ENCODE peak calls at places on chromosomes 6 and 20, in five cellular contexts. R is DND-41, D is cardiac muscle cell, B is lung, N is Caco-2. W is an unnamed sample.

GRCh38 chr6:119720160-119720559 is 370.6 kb upstream of the MAN1A1 start:
- DNase-seq in R (no peak), D (peak), B (no peak), N (no peak), W (no peak)

GRCh38 chr6:17224056-17224455 is 57.1 kb upstream of the RBM24 start:
- DNase-seq in R (no peak), D (peak), B (no peak), N (no peak), W (no peak)

GRCh38 chr6:111842271-111842822 is 30.9 kb downstream of the FYN start:
- DNase-seq in R (no peak), D (no peak), B (no peak), N (no peak), W (no peak)

GRCh38 chr20:49389854-49390253 is 92.6 kb downstream of the KCNB1 start:
- DNase-seq in R (no peak), D (no peak), B (no peak), N (no peak), W (no peak)

GRCh38 chr6:25227854-25228253 is 51.3 kb upstream of the CARMIL1 start:
- DNase-seq in R (no peak), D (peak), B (no peak), N (no peak), W (no peak)

GRCh38 chr6:138405816-138406403 is 1.9 kb downstream of the HEBP2 start:
- DNase-seq in R (no peak), D (no peak), B (no peak), N (no peak), W (no peak)

GRCh38 chr6:128963561-128963960 is 80.6 kb downstream of the LAMA2 start:
- DNase-seq in R (no peak), D (no peak), B (no peak), N (no peak), W (no peak)

GRCh38 chr6:53828215-53828614 is 33.4 kb downstream of the LRRC1 start:
- DNase-seq in R (no peak), D (no peak), B (no peak), N (no peak), W (no peak)

GRCh38 chr6:136604328-136604825 is 54.2 kb upstream of the MAP7 start:
- DNase-seq in R (no peak), D (no peak), B (no peak), N (no peak), W (no peak)

GRCh38 chr20:608970-609369 is 1.1 kb downstream of the TCF15 start:
- DNase-seq in R (no peak), D (no peak), B (no peak), N (no peak), W (no peak)

GRCh38 chr6:29129326-29130012 is 21.6 kb downstream of the OR2J3 start:
- DNase-seq in R (no peak), D (no peak), B (no peak), N (no peak), W (no peak)

GRCh38 chr6:146697921-146698320 is 99.1 kb downstream of the ADGB start:
- DNase-seq in R (no peak), D (peak), B (no peak), N (no peak), W (no peak)

GRCh38 chr6:35586542-35586941 is 73.8 kb upstream of the TULP1 start:
- DNase-seq in R (no peak), D (no peak), B (no peak), N (no peak), W (no peak)

GRCh38 chr6:113169484-113169883 is 687.7 kb upstream of the MARCKS start:
- DNase-seq in R (no peak), D (peak), B (no peak), N (no peak), W (no peak)

GRCh38 chr20:63698739-63699465 is 2.5 kb downstream of the TNFRSF6B start:
- DNase-seq in R (no peak), D (peak), B (no peak), N (peak), W (no peak)

DNA sequence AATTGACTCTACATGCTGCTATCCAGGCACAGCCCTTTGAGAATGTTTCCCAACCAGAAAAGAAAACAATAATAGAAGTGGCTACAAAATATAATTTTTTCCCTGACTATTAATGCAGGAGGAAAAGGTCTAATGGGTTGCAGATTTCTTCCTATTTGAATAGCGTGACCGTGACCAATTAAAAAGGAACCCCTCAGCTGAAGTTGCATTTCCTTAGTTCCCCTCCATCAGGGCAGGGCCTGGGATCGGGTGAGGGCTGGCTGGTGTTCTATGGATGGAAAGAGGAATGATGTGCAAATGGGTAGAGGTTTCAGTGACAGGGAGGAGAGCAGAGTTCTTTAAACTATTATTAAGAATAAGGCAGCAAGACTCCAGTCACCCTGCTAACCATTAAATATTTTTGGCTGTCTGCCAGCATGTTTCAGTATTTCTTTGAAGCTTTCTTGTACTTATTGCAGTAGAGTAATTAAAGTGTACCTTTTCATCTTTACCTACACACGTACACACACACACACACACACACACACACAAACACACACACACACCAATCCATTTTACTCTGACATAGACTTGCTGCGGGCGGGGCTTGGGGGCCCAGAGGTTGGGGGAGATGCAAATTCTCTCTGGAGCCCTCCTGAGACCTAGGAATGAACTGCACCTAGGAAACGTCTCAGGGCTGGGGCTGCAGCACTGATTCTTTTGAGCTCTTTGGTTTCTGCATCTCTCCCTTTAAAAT is 154.8 kb upstream of the SLC35B3 start:
- DNase-seq in R (no peak), D (no peak), B (no peak), N (peak), W (no peak)
- TF ChIP-seq CTCF in R (no peak), D (no peak), B (no peak), N (peak), W (peak)

GRCh38 chr20:41365785-41366545 is 653 bp downstream of the EMILIN3 start:
- DNase-seq in R (no peak), D (peak), B (no peak), N (no peak), W (no peak)
- H3K4me3 ChIP-seq in R (no peak), D (peak), B (no peak), N (peak), W (no peak)

GRCh38 chr20:38109025-38109541 is 56.0 kb downstream of the TGM2 start:
- DNase-seq in R (no peak), D (peak), B (no peak), N (no peak), W (no peak)

GRCh38 chr20:38111366-38112232 is 53.5 kb downstream of the TGM2 start:
- DNase-seq in R (no peak), D (no peak), B (no peak), N (no peak), W (no peak)

GRCh38 chr20:38112249-38112942 is 52.7 kb downstream of the TGM2 start:
- DNase-seq in R (no peak), D (no peak), B (no peak), N (no peak), W (no peak)

GRCh38 chr20:38109657-38110524 is 55.2 kb downstream of the TGM2 start:
- DNase-seq in R (no peak), D (peak), B (peak), N (peak), W (peak)

GRCh38 chr20:38110525-38111178 is 54.4 kb downstream of the TGM2 start:
- DNase-seq in R (no peak), D (no peak), B (no peak), N (no peak), W (no peak)
- TF ChIP-seq CTCF in R (no peak), D (no peak), B (no peak), N (no peak), W (no peak)

GRCh38 chr6:141969201-141969600 is 163.5 kb upstream of the GJE1 start:
- DNase-seq in R (no peak), D (no peak), B (no peak), N (no peak), W (no peak)
- H3K4me3 ChIP-seq in R (no peak), D (no peak), B (no peak), N (no peak), W (no peak)